ENCODE peak calls at places on chromosomes 16 and 17, in eight cellular contexts. I is sigmoid colon, F is stomach, S is prostate gland, J is endothelial cell of umbilical vein, Y is GM12878, L is H1, E is HCT116. Z is an unnamed sample.

GRCh38 chr17:49495842-49496182 is 719 bp downstream of the NGFR start:
- DNase-seq in I (no peak), F (no peak), S (no peak), J (no peak), Y (no peak), L (no peak), E (no peak), Z (no peak)

GRCh38 chr16:59567496-59567895 is 833.4 kb upstream of the GOT2 start:
- DNase-seq in I (no peak), F (no peak), S (no peak), J (no peak), Y (no peak), L (no peak), E (no peak), Z (no peak)

GRCh38 chr16:84186685-84187437 is at the start of gene TAF1C:
- DNase-seq in I (peak; percentile 96), F (peak; percentile 97), S (peak; percentile 89), J (peak; percentile 94), Y (peak; percentile 66), L (peak; percentile 85), E (peak; percentile 97), Z (peak; percentile 92)

GRCh38 chr17:6453279-6454024 is 9.2 kb downstream of the PIMREG start:
- DNase-seq in I (no peak), F (no peak), S (no peak), J (no peak), Y (no peak), L (no peak), E (no peak), Z (no peak)

GRCh38 chr16:49833796-49834195 is 22.1 kb downstream of the ZNF423 start:
- DNase-seq in I (peak; percentile 69), F (no peak), S (no peak), J (no peak), Y (no peak), L (no peak), E (no peak), Z (no peak)

GRCh38 chr16:78024159-78024558 is 1.8 kb downstream of the CLEC3A start:
- DNase-seq in I (no peak), F (no peak), S (no peak), J (no peak), Y (no peak), L (no peak), E (no peak), Z (no peak)

GRCh38 chr17:67215991-67216421 is 29.0 kb downstream of the HELZ start:
- DNase-seq in I (no peak), F (no peak), S (no peak), J (no peak), Y (no peak), L (no peak), E (no peak), Z (no peak)

GRCh38 chr17:42342242-42343008 is 45.8 kb downstream of the STAT3 start:
- DNase-seq in I (peak; percentile 34), F (no peak), S (no peak), J (no peak), Y (no peak), L (no peak), E (no peak), Z (no peak)

GRCh38 chr17:42536372-42537155 is 523 bp downstream of the NAGLU start:
- DNase-seq in I (peak; percentile 96), F (peak; percentile 90), S (peak; percentile 76), J (peak; percentile 49), Y (no peak), L (no peak), E (no peak), Z (peak; percentile 68)

GRCh38 chr16:75073551-75074414 is 42.8 kb downstream of the LDHD start:
- DNase-seq in I (no peak), F (no peak), S (no peak), J (no peak), Y (no peak), L (no peak), E (no peak), Z (no peak)

GRCh38 chr17:78494189-78494960 is 82.8 kb downstream of the DNAH17 start:
- DNase-seq in I (no peak), F (no peak), S (no peak), J (no peak), Y (no peak), L (no peak), E (no peak), Z (no peak)

GRCh38 chr16:78993342-78993741 is 607.2 kb downstream of the MAF start:
- DNase-seq in I (no peak), F (no peak), S (no peak), J (no peak), Y (no peak), L (no peak), E (no peak), Z (no peak)

GRCh38 chr17:31072186-31072585 is 22.6 kb upstream of the NF1 start:
- DNase-seq in I (no peak), F (no peak), S (peak; percentile 75), J (no peak), Y (no peak), L (no peak), E (no peak), Z (no peak)

GRCh38 chr17:50865060-50865867 is 890 bp downstream of the TOB1 start:
- DNase-seq in I (peak; percentile 85), F (peak; percentile 64), S (peak; percentile 60), J (peak; percentile 63), Y (no peak), L (no peak), E (peak; percentile 34), Z (no peak)

GRCh38 chr16:20114356-20114755 is 40.7 kb upstream of the GPR139 start:
- DNase-seq in I (peak; percentile 76), F (no peak), S (peak; percentile 93), J (no peak), Y (no peak), L (no peak), E (peak; percentile 53), Z (no peak)

GRCh38 chr16:89115216-89115949 is 21.7 kb downstream of the ACSF3 start:
- DNase-seq in I (peak; percentile 84), F (peak; percentile 75), S (peak; percentile 13), J (peak; percentile 37), Y (peak; percentile 67), L (no peak), E (no peak), Z (no peak)

GRCh38 chr17:29838961-29839360 is 91.1 kb downstream of the SSH2 start:
- DNase-seq in I (no peak), F (no peak), S (no peak), J (no peak), Y (no peak), L (no peak), E (no peak), Z (no peak)

GRCh38 chr17:43468746-43469544 is 14.8 kb upstream of the DHX8 start:
- DNase-seq in I (no peak), F (no peak), S (no peak), J (no peak), Y (no peak), L (no peak), E (peak; percentile 46), Z (no peak)

DNA sequence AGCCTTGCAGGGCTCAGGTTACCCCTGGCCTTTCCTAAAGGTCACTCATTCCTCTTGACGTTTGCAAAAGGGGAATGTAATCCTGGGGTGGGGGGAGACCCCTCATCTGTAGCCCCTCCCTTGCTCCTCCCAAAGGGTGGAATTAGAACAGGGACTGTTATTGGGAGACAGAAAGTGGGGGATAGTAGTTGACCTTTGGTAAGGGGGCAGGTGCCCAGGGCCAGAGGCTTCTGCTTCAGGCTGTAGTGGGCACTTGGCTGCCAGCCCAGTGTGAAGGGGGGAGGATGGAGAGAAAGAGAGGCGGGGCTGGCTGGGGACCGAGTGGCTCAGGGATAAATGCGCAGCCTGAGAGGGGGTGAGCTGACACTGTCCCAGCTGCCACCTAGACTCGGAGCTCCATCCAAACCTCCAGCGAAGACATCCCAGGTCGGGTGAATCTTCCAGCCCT is at the start of gene ENO3:
- DNase-seq in I (no peak), F (no peak), S (no peak), J (no peak), Y (no peak), L (no peak), E (no peak), Z (no peak)
- TF ChIP-seq POLR2A in I (no peak), F (no peak), S (no peak), J (no peak), Y (no peak), L (no peak), E (no peak), Z (no peak)

DNA sequence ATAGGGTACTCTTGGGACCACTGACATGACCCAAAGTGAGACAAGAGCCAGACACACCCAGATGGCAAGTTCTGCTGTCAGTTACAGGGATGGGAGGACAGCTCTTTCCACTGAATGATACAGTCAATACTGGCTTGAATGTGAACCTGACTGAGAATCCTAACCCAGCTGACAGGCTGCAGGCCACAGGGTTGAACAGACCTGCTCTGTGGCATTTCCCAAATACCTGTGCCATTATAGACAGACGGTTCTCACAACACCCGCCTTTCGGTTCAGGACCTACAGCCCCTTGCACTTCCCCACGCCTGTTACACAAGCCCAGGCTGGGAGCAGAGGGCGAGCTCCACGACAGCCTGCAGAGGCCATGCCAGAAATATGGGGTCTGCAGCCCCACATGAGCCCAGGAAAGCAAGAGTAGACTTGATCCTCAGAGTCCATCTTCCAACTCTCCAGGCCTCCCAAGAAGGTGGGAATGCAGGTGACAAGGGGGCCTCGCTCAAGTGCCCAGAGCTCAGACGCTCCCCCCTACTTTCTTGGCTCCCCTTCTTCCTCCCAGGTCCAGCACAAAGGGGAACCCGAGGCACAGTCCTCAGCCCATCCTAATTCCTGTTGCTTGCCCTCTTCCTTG is 314.3 kb downstream of the SOX9 start:
- DNase-seq in I (no peak), F (no peak), S (peak; percentile 34), J (no peak), Y (no peak), L (no peak), E (no peak), Z (no peak)
- TF ChIP-seq POLR2AphosphoS5 in I (no peak), F (no peak), S (peak; percentile 53), J (no peak), Y (no peak), L (no peak), E (no peak), Z (no peak)

GRCh38 chr17:71183083-71183697 is 937.6 kb upstream of the SOX9 start:
- DNase-seq in I (no peak), F (no peak), S (no peak), J (no peak), Y (no peak), L (no peak), E (no peak), Z (no peak)
- H3K9me3 ChIP-seq in I (no peaks in the 10 kb centered on the region), F (no peaks in the 10 kb centered on the region), S (no peaks in the 10 kb centered on the region), J (peaks cover 2% of the 10 kb centered on the region), Y (no peaks in the 10 kb centered on the region), L (no peaks in the 10 kb centered on the region), E (no peaks in the 10 kb centered on the region), Z (no peaks in the 10 kb centered on the region)

DNA sequence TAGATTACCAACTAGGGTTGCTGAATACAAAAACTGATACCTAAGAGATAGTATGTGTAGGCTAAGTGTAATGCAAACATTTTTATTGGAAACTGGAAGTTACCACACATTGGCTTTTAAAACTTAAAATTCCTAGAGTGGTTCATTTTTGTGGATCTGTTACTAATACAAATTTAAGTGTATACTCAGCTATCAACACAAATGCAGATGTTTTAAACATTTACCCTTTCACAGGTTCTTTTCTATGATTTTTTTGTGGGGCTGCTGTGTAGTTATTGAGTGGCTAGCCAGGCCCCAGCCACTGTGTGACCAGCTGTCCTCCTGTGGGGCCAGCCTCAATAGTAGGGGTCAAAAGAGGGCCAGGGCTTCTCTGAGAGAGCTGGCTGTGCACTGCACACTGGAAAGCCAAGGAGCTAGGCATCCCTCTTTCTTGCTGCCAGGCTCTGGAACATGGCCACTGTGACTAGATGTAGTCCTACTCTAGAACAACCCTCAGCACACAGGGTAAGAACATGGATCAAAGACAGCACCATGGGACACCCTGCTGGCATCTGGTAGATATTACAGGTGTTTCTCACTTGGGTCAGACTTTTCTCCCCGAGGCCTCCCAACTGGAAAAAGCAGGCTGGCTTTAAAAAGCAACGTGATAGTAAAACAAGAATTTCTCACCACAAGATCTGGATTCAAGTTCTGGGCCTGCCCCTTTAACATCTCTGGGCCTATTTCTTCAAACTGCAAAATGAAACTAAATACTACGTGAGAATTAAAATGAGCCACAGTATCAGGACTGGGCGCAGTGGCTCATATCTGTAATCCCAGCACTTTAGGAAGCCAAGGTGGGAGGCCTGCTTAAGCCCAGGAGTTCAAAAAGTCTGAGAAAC is 7.3 kb upstream of the VEZF1 start:
- DNase-seq in I (peak; percentile 91), F (peak; percentile 66), S (peak; percentile 71), J (peak; percentile 82), Y (no peak), L (no peak), E (peak; percentile 80), Z (peak; percentile 74)
- TF ChIP-seq POLR2A in I (no peak), F (no peak), S (no peak), J (no peak), Y (peak; percentile 81), L (peak; percentile 76), E (no peak), Z (no peak)